ENCODE peak calls at places on chromosomes 12 and 14, in four cellular contexts. T is naive thymus-derived CD4-positive, alpha-beta T cell; E is activated T-helper 2 cell treated with anti-CD3 and anti-CD28 coated beads, Interferon-gamma antibody, Interleukin-2, Interleukin-4, amounts not matched to agents 10 μg/mL and 5 μg/mL and 100 μg/mL, durations not matched to agents 14 hours and 24 hours and 36 hours; H is NCI-H1092 treated with DMSO at 0.1 percent for 48 hours. J is an unnamed sample.

GRCh38 chr12:57724936-57725740 is 13.4 kb downstream of the AGAP2 start:
- DNase-seq in T (no peak), E (no peak), H (no peak), J (no peak)

GRCh38 chr12:27657296-27657695 is 39.0 kb upstream of the REP15 start:
- DNase-seq in T (no peak), E (no peak), H (no peak), J (no peak)

GRCh38 chr12:48107252-48107613 is 1.4 kb upstream of the SENP1 start:
- DNase-seq in T (no peak), E (no peak), H (no peak), J (no peak)

GRCh38 chr14:61188936-61189808 is 92.0 kb downstream of the TMEM30B start:
- DNase-seq in T (no peak), E (no peak), H (no peak), J (peak)

GRCh38 chr12:7146906-7147305 is 16.7 kb downstream of the CLSTN3 start:
- DNase-seq in T (no peak), E (no peak), H (no peak), J (no peak)

GRCh38 chr14:103740991-103741689 is 25.5 kb downstream of the ZFYVE21 start:
- DNase-seq in T (no peak), E (no peak), H (no peak), J (no peak)

GRCh38 chr14:67237591-67237990 is 3.6 kb upstream of the PALS1 start:
- DNase-seq in T (no peak), E (no peak), H (no peak), J (no peak)

GRCh38 chr12:100229036-100229635 is 28.5 kb downstream of the ACTR6 start:
- DNase-seq in T (no peak), E (no peak), H (no peak), J (no peak)

GRCh38 chr12:111276189-111276588 is 92.7 kb downstream of the PHETA1 start:
- DNase-seq in T (no peak), E (no peak), H (no peak), J (no peak)

GRCh38 chr14:64726585-64726890 is 22.3 kb downstream of the PLEKHG3 start:
- DNase-seq in T (no peak), E (no peak), H (no peak), J (no peak)

GRCh38 chr12:107817250-107817649 is 42.7 kb downstream of the ASCL4 start:
- DNase-seq in T (no peak), E (no peak), H (no peak), J (no peak)

GRCh38 chr12:83123039-83123438 is 436.3 kb downstream of the TMTC2 start:
- DNase-seq in T (no peak), E (no peak), H (no peak), J (no peak)

GRCh38 chr12:89817501-89818226 is 109.0 kb upstream of the ATP2B1 start:
- DNase-seq in T (no peak), E (no peak), H (no peak), J (no peak)

GRCh38 chr12:45191239-45191638 is 24.7 kb upstream of the ANO6 start:
- DNase-seq in T (no peak), E (no peak), H (no peak), J (no peak)

GRCh38 chr12:30045171-30045570 is 261.4 kb upstream of the TMTC1 start:
- DNase-seq in T (no peak), E (no peak), H (no peak), J (no peak)

GRCh38 chr14:39175445-39176262 is 600 bp downstream of the PNN start:
- DNase-seq in T (no peak), E (peak), H (peak), J (peak)

GRCh38 chr12:119544780-119545625 is 48.6 kb upstream of the TMEM233 start:
- DNase-seq in T (peak), E (peak), H (peak), J (peak)

GRCh38 chr14:67748312-67748711 is 46.6 kb downstream of the RDH12 start:
- DNase-seq in T (no peak), E (no peak), H (no peak), J (no peak)

GRCh38 chr14:55025948-55026347 is 951 bp downstream of the WDHD1 start:
- DNase-seq in T (no peak), E (no peak), H (peak), J (no peak)

GRCh38 chr12:62859203-62859799 is 75.6 kb downstream of the PPM1H start:
- DNase-seq in T (no peak), E (no peak), H (no peak), J (no peak)

GRCh38 chr14:95315579-95315978 is 4.1 kb downstream of the CLMN start:
- DNase-seq in T (no peak), E (no peak), H (no peak), J (no peak)

GRCh38 chr12:7460375-7461259 is 16.7 kb upstream of the CD163L1 start:
- DNase-seq in T (peak), E (peak), H (peak), J (no peak)

GRCh38 chr12:26810330-26810729 is 22.7 kb downstream of the ITPR2 start:
- DNase-seq in T (no peak), E (no peak), H (no peak), J (no peak)

GRCh38 chr12:49643135-49643534 is 19.8 kb downstream of the PRPF40B start:
- DNase-seq in T (no peak), E (no peak), H (no peak), J (no peak)

GRCh38 chr12:68440068-68440581 is 108.0 kb upstream of the MDM1 start:
- DNase-seq in T (no peak), E (no peak), H (no peak), J (no peak)

GRCh38 chr12:106149096-106149784 is 10.5 kb upstream of the NUAK1 start:
- DNase-seq in T (no peak), E (no peak), H (no peak), J (no peak)

GRCh38 chr12:75820848-75821578 is 210.6 kb downstream of the PHLDA1 start:
- DNase-seq in T (no peak), E (no peak), H (no peak), J (no peak)

GRCh38 chr12:59678759-59679411 is 83.1 kb downstream of the SLC16A7 start:
- DNase-seq in T (no peak), E (no peak), H (no peak), J (no peak)

GRCh38 chr14:78921856-78922255 is 751.7 kb downstream of the NRXN3 start:
- DNase-seq in T (no peak), E (no peak), H (no peak), J (no peak)

GRCh38 chr14:52769889-52770288 is 21.5 kb downstream of the GNPNAT1 start:
- DNase-seq in T (no peak), E (no peak), H (no peak), J (no peak)